ENCODE peak calls at places on chromosomes 16 and 17, in ten cellular contexts. Q, P, J, O, H, T, F, R, N and M are unnamed samples.

GRCh38 chr16:48271728-48272127 is 24.4 kb upstream of the ABCC11 start:
- DNase-seq in Q (no peak), P (no peak), J (no peak), O (no peak), H (no peak), T (no peak), F (no peak), R (no peak), N (no peak), M (no peak)

GRCh38 chr17:19332371-19333131 is 30.0 kb downstream of the B9D1 start:
- DNase-seq in Q (no peak), P (no peak), J (no peak), O (no peak), H (peak), T (no peak), F (peak), R (no peak), N (peak), M (no peak)

GRCh38 chr17:80649200-80649644 is 104.6 kb downstream of the RPTOR start:
- DNase-seq in Q (no peak), P (no peak), J (no peak), O (no peak), H (no peak), T (no peak), F (no peak), R (no peak), N (no peak), M (no peak)

GRCh38 chr16:50268352-50268751 is 2.0 kb downstream of the ADCY7 start:
- DNase-seq in Q (no peak), P (no peak), J (no peak), O (no peak), H (peak), T (no peak), F (no peak), R (no peak), N (no peak), M (no peak)

GRCh38 chr16:88753191-88753590 is 31.8 kb downstream of the PIEZO1 start:
- DNase-seq in Q (no peak), P (no peak), J (no peak), O (no peak), H (no peak), T (no peak), F (peak), R (no peak), N (no peak), M (no peak)

GRCh38 chr16:83898463-83899271 is at the start of gene MLYCD:
- DNase-seq in Q (peak), P (peak), J (peak), O (peak), H (peak), T (peak), F (peak), R (peak), N (peak), M (no peak)

GRCh38 chr17:81648013-81648706 is 8.2 kb downstream of the PDE6G start:
- DNase-seq in Q (no peak), P (no peak), J (no peak), O (no peak), H (no peak), T (no peak), F (peak), R (no peak), N (no peak), M (no peak)

GRCh38 chr17:45649796-45650195 is 134.3 kb upstream of the CRHR1 start:
- DNase-seq in Q (no peak), P (no peak), J (no peak), O (no peak), H (peak), T (no peak), F (no peak), R (no peak), N (no peak), M (no peak)

GRCh38 chr16:66891797-66892196 is 11.5 kb downstream of the PDP2 start:
- DNase-seq in Q (no peak), P (no peak), J (no peak), O (no peak), H (no peak), T (no peak), F (no peak), R (no peak), N (no peak), M (no peak)

GRCh38 chr17:36485027-36485426 is 1.5 kb upstream of the ZNHIT3 start:
- DNase-seq in Q (no peak), P (no peak), J (no peak), O (no peak), H (no peak), T (no peak), F (no peak), R (no peak), N (no peak), M (no peak)

GRCh38 chr17:28324272-28324745 is 5.3 kb downstream of the TMEM97 start:
- DNase-seq in Q (no peak), P (no peak), J (no peak), O (no peak), H (no peak), T (no peak), F (no peak), R (no peak), N (peak), M (no peak)

GRCh38 chr17:9037741-9038140 is 16.4 kb downstream of the NTN1 start:
- DNase-seq in Q (no peak), P (no peak), J (no peak), O (no peak), H (no peak), T (no peak), F (no peak), R (no peak), N (no peak), M (no peak)

GRCh38 chr17:74543406-74543805 is 2.5 kb downstream of the CD300C start:
- DNase-seq in Q (no peak), P (no peak), J (no peak), O (no peak), H (no peak), T (no peak), F (peak), R (no peak), N (no peak), M (no peak)

GRCh38 chr16:85573696-85574641 is 39.2 kb upstream of the GSE1 start:
- DNase-seq in Q (no peak), P (no peak), J (no peak), O (no peak), H (peak), T (no peak), F (no peak), R (no peak), N (no peak), M (no peak)

GRCh38 chr16:85910073-85910853 is 11.3 kb downstream of the IRF8 start:
- DNase-seq in Q (no peak), P (no peak), J (no peak), O (no peak), H (peak), T (no peak), F (no peak), R (no peak), N (no peak), M (no peak)

GRCh38 chr17:50363217-50364060 is 9.5 kb downstream of the MRPL27 start:
- DNase-seq in Q (no peak), P (no peak), J (no peak), O (no peak), H (peak), T (no peak), F (peak), R (no peak), N (no peak), M (peak)

GRCh38 chr17:28326114-28326513 is 7.1 kb downstream of the TMEM97 start:
- DNase-seq in Q (no peak), P (no peak), J (no peak), O (no peak), H (no peak), T (no peak), F (no peak), R (no peak), N (peak), M (no peak)

GRCh38 chr17:61494325-61495160 is 42.3 kb downstream of the TBX4 start:
- DNase-seq in Q (no peak), P (no peak), J (no peak), O (no peak), H (no peak), T (no peak), F (peak), R (no peak), N (no peak), M (no peak)

GRCh38 chr17:8324913-8325312 is 14.7 kb upstream of the ODF4 start:
- DNase-seq in Q (no peak), P (no peak), J (no peak), O (no peak), H (no peak), T (no peak), F (no peak), R (no peak), N (no peak), M (no peak)

GRCh38 chr16:8869212-8869987 is 594 bp upstream of the CARHSP1 start:
- DNase-seq in Q (peak), P (no peak), J (no peak), O (no peak), H (no peak), T (no peak), F (peak), R (no peak), N (no peak), M (no peak)

GRCh38 chr16:26111900-26112299 is 420.1 kb downstream of the HS3ST4 start:
- DNase-seq in Q (no peak), P (no peak), J (no peak), O (no peak), H (no peak), T (no peak), F (no peak), R (no peak), N (no peak), M (no peak)

GRCh38 chr17:3669085-3669347 is 404 bp downstream of the EMC6 start:
- DNase-seq in Q (no peak), P (no peak), J (no peak), O (no peak), H (no peak), T (no peak), F (no peak), R (no peak), N (no peak), M (no peak)

GRCh38 chr17:77391668-77392375 is 251.1 kb downstream of the SEC14L1 start:
- DNase-seq in Q (peak), P (no peak), J (no peak), O (no peak), H (no peak), T (peak), F (peak), R (no peak), N (no peak), M (no peak)

GRCh38 chr16:68300736-68301459 is 9.8 kb downstream of the SLC7A6OS start:
- DNase-seq in Q (no peak), P (no peak), J (no peak), O (no peak), H (peak), T (no peak), F (no peak), R (no peak), N (no peak), M (no peak)

GRCh38 chr17:47982645-47983440 is 11.9 kb downstream of the CDK5RAP3 start:
- DNase-seq in Q (no peak), P (no peak), J (no peak), O (no peak), H (no peak), T (no peak), F (no peak), R (no peak), N (no peak), M (no peak)

GRCh38 chr16:11799509-11800384 is 2.7 kb upstream of the ZC3H7A start:
- DNase-seq in Q (no peak), P (no peak), J (no peak), O (peak), H (peak), T (no peak), F (no peak), R (peak), N (no peak), M (no peak)

GRCh38 chr16:28192811-28193529 is 18.8 kb downstream of the XPO6 start:
- DNase-seq in Q (no peak), P (peak), J (peak), O (peak), H (no peak), T (no peak), F (no peak), R (peak), N (peak), M (no peak)

GRCh38 chr16:22789281-22789945 is 24.5 kb upstream of the HS3ST2 start:
- DNase-seq in Q (peak), P (no peak), J (no peak), O (no peak), H (no peak), T (no peak), F (no peak), R (no peak), N (no peak), M (no peak)

GRCh38 chr16:74026373-74027281 is 270.0 kb upstream of the PSMD7 start:
- DNase-seq in Q (no peak), P (no peak), J (no peak), O (no peak), H (no peak), T (no peak), F (peak), R (no peak), N (no peak), M (no peak)

GRCh38 chr16:78490431-78490830 is 391.0 kb downstream of the WWOX start:
- DNase-seq in Q (no peak), P (no peak), J (no peak), O (no peak), H (no peak), T (no peak), F (no peak), R (no peak), N (no peak), M (no peak)

GRCh38 chr16:80938035-80938927 is 68.4 kb downstream of the CMC2 start:
- DNase-seq in Q (peak), P (no peak), J (no peak), O (no peak), H (no peak), T (peak), F (peak), R (no peak), N (no peak), M (peak)

GRCh38 chr17:63433746-63434591 is 12.1 kb downstream of the CYB561 start:
- DNase-seq in Q (peak), P (no peak), J (no peak), O (no peak), H (peak), T (no peak), F (no peak), R (no peak), N (peak), M (peak)

GRCh38 chr16:66326995-66327513 is 39.4 kb upstream of the CDH5 start:
- DNase-seq in Q (no peak), P (no peak), J (no peak), O (no peak), H (peak), T (no peak), F (peak), R (no peak), N (no peak), M (no peak)

GRCh38 chr17:12727881-12728280 is 61.4 kb upstream of the ARHGAP44 start:
- DNase-seq in Q (no peak), P (no peak), J (no peak), O (no peak), H (no peak), T (no peak), F (no peak), R (no peak), N (no peak), M (no peak)

GRCh38 chr16:88083582-88083981 is 132.3 kb downstream of the BANP start:
- DNase-seq in Q (no peak), P (no peak), J (no peak), O (no peak), H (peak), T (no peak), F (peak), R (no peak), N (no peak), M (no peak)